ENCODE peak calls at places on chromosomes 12 and 14, in five cellular contexts. Y is SHP77 treated with DMSO at 0.1 percent for 48 hours; R is stimulated activated CD8-positive, alpha-beta memory T cell treated with anti-CD3 and anti-CD28 coated beads, Interleukin-15, amount 100 ng/mL, for 1 hour; Z is putamen; E is body of pancreas. H is an unnamed sample.

GRCh38 chr14:71190691-71191090 is 283.4 kb downstream of the PCNX1 start:
- DNase-seq in Y (no peak), R (no peak), Z (no peak), E (no peak), H (no peak)

GRCh38 chr12:19005257-19005801 is 124.2 kb upstream of the PLEKHA5 start:
- DNase-seq in Y (no peak), R (no peak), Z (no peak), E (no peak), H (no peak)

GRCh38 chr12:96421014-96421413 is 20.8 kb upstream of the CDK17 start:
- DNase-seq in Y (no peak), R (no peak), Z (no peak), E (no peak), H (no peak)

GRCh38 chr12:77401480-77402105 is 336.2 kb upstream of the E2F7 start:
- DNase-seq in Y (no peak), R (no peak), Z (no peak), E (no peak), H (no peak)

GRCh38 chr14:32307881-32308582 is 21.1 kb upstream of the AKAP6 start:
- DNase-seq in Y (peak), R (no peak), Z (no peak), E (peak), H (no peak)

GRCh38 chr12:71045781-71046180 is 112.0 kb downstream of the TSPAN8 start:
- DNase-seq in Y (no peak), R (no peak), Z (no peak), E (no peak), H (no peak)

GRCh38 chr14:84282618-84283017 is 1247.3 kb upstream of the FLRT2 start:
- DNase-seq in Y (no peak), R (no peak), Z (no peak), E (no peak), H (no peak)

GRCh38 chr14:87643005-87643404 is 350.0 kb downstream of the GALC start:
- DNase-seq in Y (no peak), R (no peak), Z (no peak), E (peak), H (peak)

GRCh38 chr12:83149987-83150386 is 463.3 kb downstream of the TMTC2 start:
- DNase-seq in Y (no peak), R (no peak), Z (no peak), E (no peak), H (no peak)

GRCh38 chr12:51836833-51837184 is 11.7 kb downstream of the FIGNL2 start:
- DNase-seq in Y (no peak), R (no peak), Z (no peak), E (no peak), H (no peak)

GRCh38 chr14:50501642-50502041 is 30.7 kb downstream of the MAP4K5 start:
- DNase-seq in Y (no peak), R (no peak), Z (no peak), E (no peak), H (no peak)

GRCh38 chr14:37709419-37710195 is 114.2 kb downstream of the TTC6 start:
- DNase-seq in Y (no peak), R (no peak), Z (no peak), E (no peak), H (no peak)

GRCh38 chr12:115404761-115405470 is 720.9 kb upstream of the TBX3 start:
- DNase-seq in Y (peak), R (no peak), Z (no peak), E (no peak), H (no peak)

GRCh38 chr12:53502331-53502730 is 1.2 kb downstream of the TARBP2 start:
- DNase-seq in Y (no peak), R (no peak), Z (no peak), E (no peak), H (no peak)

GRCh38 chr12:51351913-51352532 is 5.5 kb upstream of the CELA1 start:
- DNase-seq in Y (peak), R (no peak), Z (peak), E (peak), H (peak)

GRCh38 chr12:46492471-46493351 is 120.1 kb upstream of the SLC38A2 start:
- DNase-seq in Y (no peak), R (no peak), Z (no peak), E (peak), H (no peak)

GRCh38 chr12:123078531-123079123 is 72.3 kb downstream of the PITPNM2 start:
- DNase-seq in Y (no peak), R (no peak), Z (no peak), E (no peak), H (no peak)

GRCh38 chr12:120528861-120529525 is at the start of gene COQ5:
- DNase-seq in Y (peak), R (peak), Z (peak), E (peak), H (peak)

GRCh38 chr14:104734991-104735779 is 11.2 kb downstream of the ADSS1 start:
- DNase-seq in Y (peak), R (no peak), Z (no peak), E (no peak), H (no peak)

GRCh38 chr14:75562048-75562447 is 16.4 kb upstream of the FLVCR2 start:
- DNase-seq in Y (no peak), R (no peak), Z (no peak), E (no peak), H (no peak)

GRCh38 chr14:75450381-75451276 is 22.8 kb downstream of the JDP2 start:
- DNase-seq in Y (no peak), R (no peak), Z (no peak), E (peak), H (peak)

GRCh38 chr14:97217094-97217885 is 420.1 kb downstream of the VRK1 start:
- DNase-seq in Y (no peak), R (no peak), Z (no peak), E (no peak), H (no peak)

GRCh38 chr14:59063259-59063658 is 125.2 kb upstream of the DAAM1 start:
- DNase-seq in Y (no peak), R (no peak), Z (no peak), E (no peak), H (no peak)

GRCh38 chr14:69034612-69035262 is 55.6 kb upstream of the ACTN1 start:
- DNase-seq in Y (no peak), R (no peak), Z (no peak), E (no peak), H (no peak)

GRCh38 chr12:5390174-5390799 is 41.6 kb upstream of the NTF3 start:
- DNase-seq in Y (no peak), R (no peak), Z (no peak), E (no peak), H (no peak)

GRCh38 chr12:1836241-1836803 is 16.0 kb downstream of the LRTM2 start:
- DNase-seq in Y (no peak), R (no peak), Z (no peak), E (no peak), H (no peak)

GRCh38 chr12:47977046-47977771 is 13.8 kb downstream of the TMEM106C start:
- DNase-seq in Y (no peak), R (no peak), Z (no peak), E (no peak), H (no peak)

GRCh38 chr12:57236925-57237652 is 7.6 kb downstream of the SHMT2 start:
- DNase-seq in Y (no peak), R (no peak), Z (no peak), E (no peak), H (no peak)

GRCh38 chr12:113468365-113469223 is 3.1 kb downstream of the LHX5 start:
- DNase-seq in Y (no peak), R (no peak), Z (no peak), E (no peak), H (no peak)

GRCh38 chr12:105920161-105920684 is 218.5 kb downstream of the NUAK1 start:
- DNase-seq in Y (no peak), R (no peak), Z (peak), E (no peak), H (peak)

GRCh38 chr14:81435578-81436295 is 35.6 kb upstream of the STON2 start:
- DNase-seq in Y (peak), R (no peak), Z (peak), E (peak), H (peak)

GRCh38 chr12:913919-914718 is 35.4 kb downstream of the RAD52 start:
- DNase-seq in Y (no peak), R (no peak), Z (no peak), E (no peak), H (no peak)

GRCh38 chr14:106442857-106443256 is 916.5 kb downstream of the TMEM121 start:
- DNase-seq in Y (peak), R (no peak), Z (no peak), E (no peak), H (no peak)

GRCh38 chr12:46364777-46365580 is 7.6 kb downstream of the SLC38A2 start:
- DNase-seq in Y (no peak), R (no peak), Z (peak), E (peak), H (peak)

GRCh38 chr14:72104011-72104613 is 171.9 kb downstream of the RGS6 start:
- DNase-seq in Y (no peak), R (peak), Z (no peak), E (peak), H (no peak)

GRCh38 chr12:6167327-6168280 is 32.6 kb upstream of the CD9 start:
- DNase-seq in Y (no peak), R (peak), Z (no peak), E (peak), H (no peak)

GRCh38 chr12:67193705-67194104 is 75.5 kb upstream of the CAND1 start:
- DNase-seq in Y (no peak), R (no peak), Z (no peak), E (no peak), H (no peak)

GRCh38 chr12:55470088-55470830 is at the start of gene OR6C70:
- DNase-seq in Y (no peak), R (no peak), Z (no peak), E (no peak), H (no peak)

GRCh38 chr12:67534671-67535070 is 113.9 kb upstream of the DYRK2 start:
- DNase-seq in Y (no peak), R (no peak), Z (no peak), E (no peak), H (no peak)

H was measured in head of caudate nucleus.